ENCODE peak calls at places on chromosomes 16 and 17, in eight cellular contexts. C is aorta; T is colonic mucosa; G is PC-3; Y is A549; L is naive thymus-derived CD4-positive, alpha-beta T cell; J is testis; I is uterus. B is an unnamed sample. For H3K9me3, the result is how much of the 10 kb centered on the place peaks cover.

GRCh38 chr17:78995761-78996451 is 13.7 kb downstream of the CANT1 start:
- DNase-seq in C (peak), T (peak), G (peak), Y (no peak), L (no peak), J (peak), I (no peak), B (no peak)

GRCh38 chr16:52597772-52598483 is 51.0 kb upstream of the TOX3 start:
- DNase-seq in C (no peak), T (no peak), G (no peak), Y (no peak), L (no peak), J (no peak), I (no peak), B (no peak)

GRCh38 chr17:68006797-68007196 is 10.5 kb upstream of the C17orf58 start:
- DNase-seq in C (no peak), T (no peak), G (no peak), Y (no peak), L (no peak), J (peak), I (no peak), B (no peak)

GRCh38 chr16:50744911-50745310 is 3.0 kb downstream of the CYLD start:
- DNase-seq in C (no peak), T (no peak), G (peak), Y (no peak), L (no peak), J (no peak), I (no peak), B (no peak)

GRCh38 chr16:972316-973002 is 1.7 kb upstream of the LMF1 start:
- DNase-seq in C (no peak), T (no peak), G (no peak), Y (no peak), L (no peak), J (peak), I (no peak), B (no peak)

GRCh38 chr16:23597003-23597756 is 1.1 kb upstream of the NDUFAB1 start:
- DNase-seq in C (no peak), T (no peak), G (peak), Y (peak), L (no peak), J (peak), I (no peak), B (no peak)

GRCh38 chr17:57553525-57553924 is 191.6 kb downstream of the CCDC182 start:
- DNase-seq in C (no peak), T (no peak), G (no peak), Y (no peak), L (no peak), J (no peak), I (no peak), B (no peak)

GRCh38 chr17:8123695-8124349 is at the start of gene HES7:
- DNase-seq in C (peak), T (no peak), G (peak), Y (peak), L (no peak), J (no peak), I (no peak), B (no peak)

GRCh38 chr16:6335072-6335471 is 997.6 kb upstream of the RBFOX1 start:
- DNase-seq in C (no peak), T (no peak), G (peak), Y (peak), L (no peak), J (peak), I (no peak), B (no peak)

GRCh38 chr16:58031016-58031800 is 5.7 kb downstream of the MMP15 start:
- DNase-seq in C (no peak), T (no peak), G (no peak), Y (no peak), L (no peak), J (no peak), I (no peak), B (no peak)

GRCh38 chr16:25868966-25869365 is 177.2 kb downstream of the HS3ST4 start:
- DNase-seq in C (no peak), T (no peak), G (no peak), Y (no peak), L (no peak), J (no peak), I (no peak), B (no peak)

GRCh38 chr16:83937922-83938875 is 14.8 kb upstream of the OSGIN1 start:
- DNase-seq in C (no peak), T (no peak), G (no peak), Y (no peak), L (no peak), J (no peak), I (no peak), B (no peak)

GRCh38 chr17:82283208-82283749 is 9.8 kb upstream of the CSNK1D start:
- DNase-seq in C (no peak), T (no peak), G (peak), Y (peak), L (no peak), J (no peak), I (no peak), B (no peak)

GRCh38 chr17:70172921-70173320 is 3.6 kb downstream of the KCNJ2 start:
- DNase-seq in C (no peak), T (no peak), G (peak), Y (no peak), L (no peak), J (no peak), I (no peak), B (no peak)

GRCh38 chr17:33127706-33128105 is 136.1 kb downstream of the SPACA3 start:
- DNase-seq in C (no peak), T (no peak), G (peak), Y (peak), L (no peak), J (no peak), I (no peak), B (no peak)

GRCh38 chr16:57643166-57643813 is 14.9 kb downstream of the ADGRG1 start:
- DNase-seq in C (no peak), T (no peak), G (peak), Y (no peak), L (no peak), J (peak), I (no peak), B (no peak)

GRCh38 chr17:64546716-64547115 is 39.9 kb downstream of the CEP95 start:
- DNase-seq in C (no peak), T (no peak), G (no peak), Y (no peak), L (no peak), J (no peak), I (no peak), B (no peak)

GRCh38 chr17:28993013-28993600 is 12.7 kb downstream of the SEZ6 start:
- DNase-seq in C (no peak), T (no peak), G (no peak), Y (no peak), L (no peak), J (no peak), I (no peak), B (no peak)

GRCh38 chr17:77297693-77298666 is 157.2 kb downstream of the SEC14L1 start:
- DNase-seq in C (no peak), T (no peak), G (no peak), Y (peak), L (no peak), J (no peak), I (no peak), B (no peak)

GRCh38 chr17:75240394-75241142 is 20.8 kb downstream of the GGA3 start:
- DNase-seq in C (no peak), T (no peak), G (peak), Y (peak), L (peak), J (peak), I (no peak), B (no peak)

GRCh38 chr16:88296437-88297177 is 86.2 kb upstream of the ZNF469 start:
- DNase-seq in C (no peak), T (no peak), G (no peak), Y (no peak), L (no peak), J (no peak), I (no peak), B (no peak)

GRCh38 chr17:66492080-66492479 is 189.7 kb downstream of the PRKCA start:
- DNase-seq in C (no peak), T (no peak), G (no peak), Y (no peak), L (no peak), J (no peak), I (no peak), B (no peak)

GRCh38 chr17:64005734-64006167 is 7.6 kb downstream of the PRR29 start:
- DNase-seq in C (peak), T (peak), G (peak), Y (peak), L (no peak), J (no peak), I (no peak), B (no peak)

GRCh38 chr17:73498176-73498575 is 146.1 kb downstream of the SDK2 start:
- DNase-seq in C (no peak), T (no peak), G (no peak), Y (no peak), L (no peak), J (no peak), I (no peak), B (no peak)

DNA sequence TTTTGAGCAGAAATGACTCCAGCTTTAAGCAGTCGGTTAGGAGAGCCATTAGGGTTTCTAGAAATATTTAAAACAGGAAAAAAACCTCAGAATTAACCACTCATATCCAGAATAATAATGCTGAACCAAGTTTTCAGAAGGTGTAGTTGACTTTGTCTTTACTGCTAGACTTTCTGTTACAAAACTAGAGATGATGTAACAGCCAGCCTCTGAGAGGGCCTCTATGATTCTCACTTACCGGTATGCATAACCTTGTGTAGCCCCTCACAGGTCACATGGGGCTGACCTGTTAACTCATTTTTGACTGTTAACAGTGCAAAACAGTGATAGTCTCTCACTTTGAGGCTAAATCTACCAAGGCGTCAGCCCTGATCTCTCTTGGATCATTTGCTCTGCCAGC is 74.3 kb downstream of the TEX14 start:
- DNase-seq in C (no peak), T (no peak), G (no peak), Y (no peak), L (no peak), J (no peak), I (no peak), B (no peak)
- H3K27ac ChIP-seq in C (no peak), T (no peak), G (no peak), Y (no peak), L (no peak), J (no peak), I (no peak), B (no peak)

GRCh38 chr16:35692824-35693223 is 2233.4 kb downstream of the TP53TG3F start:
- DNase-seq in C (no peak), T (no peak), G (no peak), Y (no peak), L (no peak), J (no peak), I (no peak), B (no peak)
- H3K9me3 ChIP-seq in C (under half), T (under half), G (under half), Y (under half), L (under half), J (under half), I (under half), B (under half)

GRCh38 chr16:69932691-69933392 is 18.3 kb upstream of the CLEC18A start:
- DNase-seq in C (no peak), T (no peak), G (no peak), Y (no peak), L (no peak), J (peak), I (no peak), B (no peak)
- H3K27ac ChIP-seq in C (no peak), T (no peak), G (no peak), Y (no peak), L (no peak), J (no peak), I (no peak), B (no peak)

DNA sequence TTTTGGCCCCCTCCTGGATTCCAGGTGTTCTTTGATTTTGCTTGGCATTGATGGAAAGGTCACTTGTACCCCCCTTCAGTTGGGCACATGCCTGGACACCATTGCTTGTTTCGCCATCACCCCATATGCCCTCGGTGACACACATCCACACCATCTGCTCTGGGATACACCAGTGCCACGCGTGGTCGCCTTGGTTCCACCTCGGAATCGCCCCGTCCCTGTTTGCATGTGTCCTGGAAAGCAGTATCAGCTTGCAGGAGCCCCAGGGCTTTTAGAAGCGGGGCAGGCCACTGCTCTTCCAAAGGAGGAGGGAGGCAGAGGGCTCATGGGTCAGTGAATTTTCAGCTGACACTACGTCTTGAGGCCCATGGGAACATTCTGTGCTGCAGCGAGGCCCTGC is 607.9 kb downstream of the KCNJ18 start:
- DNase-seq in C (no peak), T (no peak), G (no peak), Y (no peak), L (no peak), J (no peak), I (no peak), B (no peak)
- H3K9me3 ChIP-seq in C (under half), T (under half), G (under half), Y (under half), L (under half), J (under half), I (under half), B (under half)